ENCODE peak calls at places on chromosomes 7 and 10, in eight cellular contexts. K, X, E, T, N, G, L and J are unnamed samples.

GRCh38 chr7:21675255-21675654 is 132.4 kb downstream of the DNAH11 start:
- DNase-seq in T (no peak), K (no peak), G (no peak), X (no peak), E (no peak), L (no peak), N (no peak), J (no peak)

GRCh38 chr10:70828923-70829322 is 13.2 kb downstream of the SGPL1 start:
- DNase-seq in E (no peak), N (peak; percentile 15), X (no peak), K (no peak), L (peak; percentile 98), G (no peak), T (no peak), J (no peak)

GRCh38 chr7:157770716-157771320 is 434.0 kb downstream of the DNAJB6 start:
- DNase-seq in E (no peak), X (no peak), G (no peak), N (no peak), T (no peak), L (no peak), K (no peak), J (no peak)

GRCh38 chr7:114083714-114084113 is 164.9 kb upstream of the PPP1R3A start:
- DNase-seq in T (no peak), G (no peak), N (no peak), K (peak; percentile 5), X (no peak), E (peak; percentile 23), L (no peak), J (no peak)

GRCh38 chr10:3095373-3096139 is 28.2 kb downstream of the PFKP start:
- DNase-seq in N (no peak), K (no peak), T (peak; percentile 98), G (peak; percentile 54), E (peak; percentile 97), X (no peak), L (peak; percentile 91), J (peak; percentile 24)

GRCh38 chr10:77723376-77723775 is 85.8 kb upstream of the KCNMA1 start:
- DNase-seq in K (no peak), L (no peak), X (no peak), G (no peak), T (no peak), E (no peak), N (no peak), J (no peak)

GRCh38 chr10:43258922-43259247 is 8.0 kb downstream of the RASGEF1A start:
- DNase-seq in N (no peak), L (no peak), G (no peak), X (no peak), E (no peak), T (no peak), K (no peak), J (no peak)

GRCh38 chr7:2299853-2300512 is 14.3 kb downstream of the SNX8 start:
- DNase-seq in K (no peak), N (no peak), G (no peak), T (peak; percentile 25), E (no peak), X (no peak), L (no peak), J (peak; percentile 1)

GRCh38 chr7:2478387-2478760 is 2.2 kb upstream of the GRIFIN start:
- DNase-seq in T (peak; percentile 78), G (no peak), X (peak; percentile 72), L (peak; percentile 23), K (no peak), E (no peak), N (peak; percentile 29), J (no peak)

GRCh38 chr7:77680266-77680665 is 16.0 kb upstream of the RSBN1L start:
- DNase-seq in L (peak; percentile 36), X (no peak), N (no peak), G (no peak), K (no peak), T (peak; percentile 23), E (no peak), J (no peak)

GRCh38 chr7:123754295-123754871 is 5.6 kb upstream of the WASL start:
- DNase-seq in X (no peak), G (no peak), E (no peak), T (no peak), N (no peak), K (no peak), L (no peak), J (no peak)

GRCh38 chr7:50769160-50769484 is 13.6 kb downstream of the GRB10 start:
- DNase-seq in K (no peak), N (no peak), L (no peak), X (no peak), G (no peak), E (no peak), T (no peak), J (no peak)

GRCh38 chr7:19095461-19095860 is 22.0 kb downstream of the TWIST1 start:
- DNase-seq in K (no peak), G (no peak), E (no peak), X (no peak), T (peak; percentile 43), N (no peak), L (no peak), J (no peak)

GRCh38 chr10:110681023-110681681 is 37.0 kb downstream of the RBM20 start:
- DNase-seq in K (peak; percentile 87), L (peak; percentile 37), N (peak; percentile 80), E (peak; percentile 75), G (peak; percentile 33), X (peak; percentile 31), T (peak; percentile 46), J (no peak)